ENCODE peak calls at places on chromosomes 13 and 19, in four cellular contexts. One of them, this sample, is unnamed.

GRCh38 chr19:32945260-32945659 is 26.5 kb downstream of the CEP89 start:
- DNase-seq in Calu3: no peak
- DNase-seq in AG04450: no peak
- DNase-seq in spleen: no peak
- DNase-seq in this sample: no peak

GRCh38 chr19:18470153-18470552 is 32.2 kb upstream of the ISYNA1 start:
- DNase-seq in Calu3: peak; percentile 35
- DNase-seq in AG04450: no peak
- DNase-seq in spleen: peak; percentile 74
- DNase-seq in this sample: no peak

GRCh38 chr13:41811588-41812021 is 149.3 kb downstream of the VWA8 start:
- DNase-seq in Calu3: no peak
- DNase-seq in AG04450: no peak
- DNase-seq in spleen: no peak
- DNase-seq in this sample: no peak

GRCh38 chr13:113742000-113742441 is 17.0 kb upstream of the TMEM255B start:
- DNase-seq in Calu3: peak; percentile 37
- DNase-seq in AG04450: no peak
- DNase-seq in spleen: peak; percentile 81
- DNase-seq in this sample: peak; percentile 87

GRCh38 chr13:106899444-106899843 is 331.5 kb upstream of the ARGLU1 start:
- DNase-seq in Calu3: no peak
- DNase-seq in AG04450: no peak
- DNase-seq in spleen: no peak
- DNase-seq in this sample: no peak

GRCh38 chr13:36454962-36455361 is 22.7 kb downstream of the CCNA1 start:
- DNase-seq in Calu3: no peak
- DNase-seq in AG04450: no peak
- DNase-seq in spleen: no peak
- DNase-seq in this sample: no peak

GRCh38 chr13:30645629-30646028 is 27.9 kb downstream of the USPL1 start:
- DNase-seq in Calu3: no peak
- DNase-seq in AG04450: no peak
- DNase-seq in spleen: no peak
- DNase-seq in this sample: no peak

GRCh38 chr13:59112375-59112774 is 1051.4 kb downstream of the DIAPH3 start:
- DNase-seq in Calu3: no peak
- DNase-seq in AG04450: peak; percentile 90
- DNase-seq in spleen: no peak
- DNase-seq in this sample: no peak

GRCh38 chr19:14544047-14544446 is 14.7 kb downstream of the TECR start:
- DNase-seq in Calu3: no peak
- DNase-seq in AG04450: no peak
- DNase-seq in spleen: no peak
- DNase-seq in this sample: no peak

GRCh38 chr13:40371531-40372125 is 294.8 kb downstream of the FOXO1 start:
- DNase-seq in Calu3: no peak
- DNase-seq in AG04450: no peak
- DNase-seq in spleen: no peak
- DNase-seq in this sample: no peak

GRCh38 chr19:54333586-54334298 is 5.2 kb downstream of the LILRA4 start:
- DNase-seq in Calu3: no peak
- DNase-seq in AG04450: no peak
- DNase-seq in spleen: no peak
- DNase-seq in this sample: no peak

GRCh38 chr19:56015756-56016155 is 29.2 kb downstream of the NLRP5 start:
- DNase-seq in Calu3: no peak
- DNase-seq in AG04450: no peak
- DNase-seq in spleen: no peak
- DNase-seq in this sample: no peak

GRCh38 chr13:24630851-24631341 is 49.3 kb upstream of the ATP12A start:
- DNase-seq in Calu3: peak; percentile 65
- DNase-seq in AG04450: no peak
- DNase-seq in spleen: no peak
- DNase-seq in this sample: no peak

GRCh38 chr19:54439174-54439851 is 9.7 kb upstream of the LENG8 start:
- DNase-seq in Calu3: peak; percentile 67
- DNase-seq in AG04450: no peak
- DNase-seq in spleen: no peak
- DNase-seq in this sample: no peak

GRCh38 chr13:114059946-114060860 is 72.2 kb downstream of the RASA3 start:
- DNase-seq in Calu3: no peak
- DNase-seq in AG04450: no peak
- DNase-seq in spleen: no peak
- DNase-seq in this sample: no peak

GRCh38 chr19:6540918-6541689 is 10.3 kb downstream of the TNFSF9 start:
- DNase-seq in Calu3: no peak
- DNase-seq in AG04450: no peak
- DNase-seq in spleen: no peak
- DNase-seq in this sample: peak; percentile 22

GRCh38 chr13:105058517-105058916 is 1476.9 kb downstream of the EFNB2 start:
- DNase-seq in Calu3: no peak
- DNase-seq in AG04450: no peak
- DNase-seq in spleen: no peak
- DNase-seq in this sample: no peak

GRCh38 chr13:113518080-113518803 is 27.7 kb upstream of the DCUN1D2 start:
- DNase-seq in Calu3: no peak
- DNase-seq in AG04450: no peak
- DNase-seq in spleen: no peak
- DNase-seq in this sample: no peak

GRCh38 chr19:17021793-17022590 is 4.6 kb downstream of the CPAMD8 start:
- DNase-seq in Calu3: peak; percentile 72
- DNase-seq in AG04450: no peak
- DNase-seq in spleen: no peak
- DNase-seq in this sample: no peak

GRCh38 chr19:40466219-40467006 is at the start of gene SPTBN4:
- DNase-seq in Calu3: no peak
- DNase-seq in AG04450: no peak
- DNase-seq in spleen: peak; percentile 89
- DNase-seq in this sample: no peak

GRCh38 chr13:84630486-84630885 is 748.2 kb upstream of the SLITRK1 start:
- DNase-seq in Calu3: no peak
- DNase-seq in AG04450: no peak
- DNase-seq in spleen: no peak
- DNase-seq in this sample: no peak

GRCh38 chr13:45792827-45793303 is 58.7 kb downstream of the SIAH3 start:
- DNase-seq in Calu3: no peak
- DNase-seq in AG04450: no peak
- DNase-seq in spleen: no peak
- DNase-seq in this sample: no peak

GRCh38 chr13:30681489-30682242 is 53.7 kb upstream of the ALOX5AP start:
- DNase-seq in Calu3: no peak
- DNase-seq in AG04450: peak; percentile 39
- DNase-seq in spleen: no peak
- DNase-seq in this sample: no peak

GRCh38 chr13:25732146-25732865 is 319.5 kb downstream of the SHISA2 start:
- DNase-seq in Calu3: no peak
- DNase-seq in AG04450: no peak
- DNase-seq in spleen: no peak
- DNase-seq in this sample: no peak

GRCh38 chr19:29873024-29873800 is 61.4 kb downstream of the CCNE1 start:
- DNase-seq in Calu3: peak; percentile 66
- DNase-seq in AG04450: no peak
- DNase-seq in spleen: peak; percentile 92
- DNase-seq in this sample: peak; percentile 79

GRCh38 chr13:85093808-85094207 is 705.4 kb downstream of the SLITRK6 start:
- DNase-seq in Calu3: no peak
- DNase-seq in AG04450: no peak
- DNase-seq in spleen: no peak
- DNase-seq in this sample: no peak

GRCh38 chr19:19527674-19528625 is 761 bp upstream of the YJEFN3 start:
- DNase-seq in Calu3: no peak
- DNase-seq in AG04450: no peak
- DNase-seq in spleen: no peak
- DNase-seq in this sample: no peak

GRCh38 chr13:71632721-71633120 is 234.3 kb downstream of the DACH1 start:
- DNase-seq in Calu3: no peak
- DNase-seq in AG04450: no peak
- DNase-seq in spleen: no peak
- DNase-seq in this sample: no peak

GRCh38 chr19:48859711-48860572 is 8.5 kb downstream of the PLEKHA4 start:
- DNase-seq in Calu3: no peak
- DNase-seq in AG04450: no peak
- DNase-seq in spleen: no peak
- DNase-seq in this sample: no peak

GRCh38 chr19:15404097-15404779 is 14.6 kb downstream of the AKAP8L start:
- DNase-seq in Calu3: no peak
- DNase-seq in AG04450: no peak
- DNase-seq in spleen: no peak
- DNase-seq in this sample: no peak

GRCh38 chr19:41019346-41019745 is 28.3 kb downstream of the CYP2B6 start:
- DNase-seq in Calu3: no peak
- DNase-seq in AG04450: no peak
- DNase-seq in spleen: no peak
- DNase-seq in this sample: no peak

DNA sequence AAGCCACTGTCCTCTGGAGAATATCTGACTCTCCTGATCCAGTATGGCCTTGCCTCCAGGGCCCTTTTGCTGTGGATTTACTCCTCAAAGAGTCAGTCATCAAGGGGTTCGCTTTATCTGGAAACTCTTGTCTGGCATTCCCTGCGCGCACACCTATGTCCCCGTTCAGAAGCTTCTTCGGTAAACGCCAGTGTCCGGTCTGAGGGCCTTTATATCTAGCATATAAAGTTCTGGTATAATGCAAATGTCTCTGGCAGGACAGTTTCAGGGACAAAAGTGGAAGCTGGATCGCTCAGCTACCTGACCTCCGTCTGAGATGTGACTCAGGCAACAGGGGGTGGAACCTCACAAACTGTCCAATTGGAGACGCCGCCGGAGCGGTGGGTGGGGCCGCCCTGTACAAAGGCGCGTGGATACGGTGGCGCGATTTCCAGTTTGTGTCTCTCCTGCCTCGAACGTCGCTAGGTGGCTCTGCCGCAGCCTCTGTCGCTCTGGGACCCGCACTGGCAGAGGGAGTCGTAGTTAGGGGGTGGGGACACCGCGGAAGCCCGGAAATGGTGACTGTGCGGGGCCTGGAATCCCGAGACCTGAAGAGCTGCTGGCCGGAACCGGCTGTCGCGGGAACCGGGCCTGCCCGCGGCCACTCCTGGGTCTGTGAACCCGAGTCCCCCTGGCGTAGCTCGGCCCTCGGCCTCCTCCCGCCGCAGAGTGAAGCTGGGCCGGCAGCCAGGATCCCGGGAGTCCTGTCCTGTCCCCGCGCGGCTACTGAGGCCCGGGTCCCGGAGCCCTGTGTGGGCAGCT is 10.6 kb upstream of the ZNF709 start:
- DNase-seq in Calu3: peak; percentile 90
- DNase-seq in AG04450: peak; percentile 18
- DNase-seq in spleen: peak; percentile 97
- DNase-seq in this sample: peak; percentile 93
- TF ChIP-seq CTCF in Calu3: no peak
- TF ChIP-seq CTCF in AG04450: peak; percentile 19
- TF ChIP-seq CTCF in spleen: peak; percentile 35
- TF ChIP-seq CTCF in this sample: peak; percentile 74

GRCh38 chr19:3526507-3527244 is 12.3 kb upstream of the TEKTIP1 start:
- DNase-seq in Calu3: no peak
- DNase-seq in AG04450: no peak
- DNase-seq in spleen: no peak
- DNase-seq in this sample: no peak
- TF ChIP-seq CTCF in Calu3: peak; percentile 25
- TF ChIP-seq CTCF in AG04450: peak; percentile 32
- TF ChIP-seq CTCF in spleen: no peak
- TF ChIP-seq CTCF in this sample: peak; percentile 52

GRCh38 chr13:51938454-51938853 is 72.8 kb downstream of the ATP7B start:
- DNase-seq in Calu3: no peak
- DNase-seq in AG04450: no peak
- DNase-seq in spleen: no peak
- DNase-seq in this sample: no peak

GRCh38 chr13:51937320-51938290 is 73.6 kb downstream of the ATP7B start:
- DNase-seq in Calu3: no peak
- DNase-seq in AG04450: no peak
- DNase-seq in spleen: no peak
- DNase-seq in this sample: no peak

GRCh38 chr13:51933466-51934058 is 71.8 kb downstream of the CCDC70 start:
- DNase-seq in Calu3: no peak
- DNase-seq in AG04450: no peak
- DNase-seq in spleen: no peak
- DNase-seq in this sample: no peak

GRCh38 chr13:51934461-51935087 is 72.8 kb downstream of the CCDC70 start:
- DNase-seq in Calu3: no peak
- DNase-seq in AG04450: no peak
- DNase-seq in spleen: no peak
- DNase-seq in this sample: no peak

GRCh38 chr13:51935326-51936171 is 73.8 kb downstream of the CCDC70 start:
- DNase-seq in Calu3: peak; percentile 21
- DNase-seq in AG04450: no peak
- DNase-seq in spleen: no peak
- DNase-seq in this sample: no peak
- TF ChIP-seq CTCF in Calu3: no peak
- TF ChIP-seq CTCF in AG04450: peak; percentile 27
- TF ChIP-seq CTCF in spleen: no peak
- TF ChIP-seq CTCF in this sample: peak; percentile 54

GRCh38 chr13:99265823-99266426 is 7.7 kb upstream of the GPR18 start:
- DNase-seq in Calu3: no peak
- DNase-seq in AG04450: no peak
- DNase-seq in spleen: no peak
- DNase-seq in this sample: no peak
- TF ChIP-seq CTCF in Calu3: no peak
- TF ChIP-seq CTCF in AG04450: peak; percentile 68
- TF ChIP-seq CTCF in spleen: peak; percentile 65
- TF ChIP-seq CTCF in this sample: peak; percentile 93

GRCh38 chr13:20847298-20847697 is 55.2 kb downstream of the XPO4 start:
- DNase-seq in Calu3: no peak
- DNase-seq in AG04450: no peak
- DNase-seq in spleen: no peak
- DNase-seq in this sample: no peak
- TF ChIP-seq CTCF in Calu3: no peak
- TF ChIP-seq CTCF in AG04450: no peak
- TF ChIP-seq CTCF in spleen: no peak
- TF ChIP-seq CTCF in this sample: no peak

DNA sequence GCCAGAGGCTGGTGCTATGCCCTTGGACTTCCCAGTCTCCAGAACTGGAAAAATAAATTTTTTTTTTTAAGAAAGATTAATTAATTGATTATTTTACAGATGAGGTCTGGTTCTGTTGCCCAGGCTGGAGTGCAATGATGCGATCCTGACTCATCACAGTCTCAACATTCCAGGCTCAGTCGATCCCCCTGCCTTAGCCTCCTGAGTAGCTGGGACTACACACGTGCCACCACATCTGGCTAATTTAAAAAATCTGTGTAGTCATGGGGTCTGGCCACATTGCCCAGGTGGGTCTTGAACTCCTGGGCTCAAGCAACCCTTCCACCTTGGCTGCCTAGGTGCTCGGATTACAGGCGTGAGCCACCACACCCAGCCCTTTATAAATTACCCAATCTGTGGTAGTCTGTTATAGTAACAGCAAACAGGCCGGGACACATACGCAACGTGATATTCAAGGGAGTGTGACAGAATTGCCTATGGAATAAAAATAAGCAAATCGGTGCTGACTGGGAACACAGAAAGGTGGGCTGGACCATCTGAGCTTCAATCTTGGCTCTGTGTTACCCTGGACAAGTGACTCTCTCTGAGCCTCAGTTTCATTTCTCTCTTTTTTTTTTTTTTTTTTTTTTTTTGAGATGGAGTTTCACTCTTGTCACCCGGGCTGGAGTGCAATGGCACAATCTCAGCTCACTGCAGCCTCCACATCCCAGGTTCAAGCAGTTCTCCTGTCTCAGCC is 42.8 kb downstream of the PIN1 start:
- DNase-seq in Calu3: no peak
- DNase-seq in AG04450: peak; percentile 4
- DNase-seq in spleen: no peak
- DNase-seq in this sample: no peak
- TF ChIP-seq CTCF in Calu3: no peak
- TF ChIP-seq CTCF in AG04450: no peak
- TF ChIP-seq CTCF in spleen: no peak
- TF ChIP-seq CTCF in this sample: no peak